ENCODE peak calls at places on chromosomes 11 and 22, in five cellular contexts. Y is neural crest cell, E is midbrain, G is HFF-Myc, A is HEK293T. J is an unnamed sample.

GRCh38 chr22:26970809-26971394 is 313.5 kb downstream of the MIAT start:
- DNase-seq in Y (no peak), E (no peak), G (no peak), A (no peak), J (no peak)

GRCh38 chr11:63563201-63564055 is at the start of gene PLAAT2:
- DNase-seq in E (no peak), Y (no peak), A (no peak), G (no peak), J (no peak)

GRCh38 chr11:86741489-86742435 is 58.6 kb upstream of the PRSS23 start:
- DNase-seq in Y (no peak), E (no peak), A (no peak), G (no peak), J (no peak)

GRCh38 chr11:63918576-63919171 is 1.7 kb upstream of the RCOR2 start:
- DNase-seq in A (no peak), E (peak; percentile 28), Y (peak; percentile 33), G (no peak), J (peak; percentile 56)

GRCh38 chr22:46914916-46915894 is 152.8 kb downstream of the TBC1D22A start:
- DNase-seq in A (no peak), G (no peak), Y (no peak), E (no peak), J (no peak)

GRCh38 chr11:11468919-11469318 is 115.9 kb upstream of the CSNK2A3 start:
- DNase-seq in Y (no peak), A (no peak), G (no peak), E (no peak), J (no peak)

GRCh38 chr11:70400643-70401042 is 2.3 kb downstream of the CTTN start:
- DNase-seq in Y (no peak), G (no peak), E (no peak), A (no peak), J (no peak)

GRCh38 chr22:41334215-41334614 is 32.9 kb downstream of the ZC3H7B start:
- DNase-seq in E (no peak), Y (no peak), A (no peak), G (no peak), J (no peak)

GRCh38 chr11:12167098-12167999 is 57.0 kb downstream of the MICAL2 start:
- DNase-seq in A (no peak), E (no peak), Y (no peak), G (peak; percentile 61), J (no peak)

GRCh38 chr11:118917488-118918127 is 8.1 kb downstream of the BCL9L start:
- DNase-seq in Y (no peak), A (no peak), E (no peak), G (no peak), J (no peak)

GRCh38 chr11:118804094-118804493 is 13.1 kb upstream of the DDX6 start:
- DNase-seq in Y (no peak), E (no peak), G (no peak), A (no peak), J (no peak)

GRCh38 chr11:102256251-102256650 is 61.0 kb upstream of the BIRC3 start:
- DNase-seq in G (peak; percentile 54), A (no peak), Y (no peak), E (no peak), J (no peak)

GRCh38 chr11:65491614-65492386 is 7.0 kb upstream of the MALAT1 start:
- DNase-seq in Y (no peak), A (no peak), G (no peak), E (no peak), J (peak; percentile 79)

GRCh38 chr11:114915871-114916270 is 237.5 kb downstream of the NXPE2 start:
- DNase-seq in A (no peak), G (no peak), Y (no peak), E (no peak), J (no peak)

GRCh38 chr11:117381481-117381880 is 53.8 kb downstream of the CEP164 start:
- DNase-seq in A (no peak), Y (no peak), G (no peak), E (no peak), J (no peak)

GRCh38 chr22:41862530-41863266 is 29.8 kb downstream of the SREBF2 start:
- DNase-seq in G (no peak), A (no peak), Y (no peak), E (peak; percentile 10), J (no peak)

J was measured in globus pallidus.